ENCODE peak calls at places on chromosomes 7 and 10, in four cellular contexts. B, L, M and U are unnamed samples.

GRCh38 chr7:39461263-39461662 is 104.9 kb upstream of the YAE1 start:
- DNase-seq in M (no peak), L (no peak), B (no peak), U (no peak)

GRCh38 chr7:82985144-82985802 is 177.4 kb downstream of the PCLO start:
- DNase-seq in M (no peak), B (no peak), L (no peak), U (no peak)

GRCh38 chr10:67114945-67115344 is 189.1 kb downstream of the LRRTM3 start:
- DNase-seq in L (no peak), M (no peak), B (no peak), U (no peak)

GRCh38 chr7:155300641-155301452 is 3.2 kb downstream of the INSIG1 start:
- DNase-seq in L (no peak), B (no peak), M (peak; percentile 18), U (no peak)

GRCh38 chr7:70017371-70017770 is 419.1 kb downstream of the AUTS2 start:
- DNase-seq in B (no peak), L (no peak), M (no peak), U (no peak)

GRCh38 chr10:30088178-30088577 is 28.8 kb upstream of the JCAD start:
- DNase-seq in M (no peak), L (no peak), B (peak; percentile 58), U (no peak)

GRCh38 chr10:104297697-104298660 is 29.0 kb downstream of the GSTO2 start:
- DNase-seq in B (peak; percentile 67), M (no peak), L (no peak), U (no peak)

GRCh38 chr7:7820409-7820808 is 102.0 kb upstream of the RPA3 start:
- DNase-seq in B (no peak), L (no peak), M (no peak), U (no peak)

GRCh38 chr10:71740069-71740468 is 20.5 kb upstream of the C10orf105 start:
- DNase-seq in B (no peak), M (no peak), L (peak; percentile 63), U (peak; percentile 80)

GRCh38 chr7:133853706-133854276 is 273.3 kb upstream of the LRGUK start:
- DNase-seq in B (no peak), L (peak; percentile 30), M (peak; percentile 61), U (peak; percentile 59)

GRCh38 chr7:74306737-74307469 is 17.7 kb downstream of the CLIP2 start:
- DNase-seq in L (no peak), B (no peak), M (peak; percentile 85), U (peak; percentile 29)

GRCh38 chr10:14466256-14466655 is 135.5 kb upstream of the FRMD4A start:
- DNase-seq in L (no peak), B (no peak), M (peak; percentile 36), U (peak; percentile 43)

GRCh38 chr10:132712291-132712690 is 73.7 kb downstream of the NKX6-2 start:
- DNase-seq in L (no peak), B (no peak), M (no peak), U (no peak)

GRCh38 chr10:78295242-78295641 is 261.6 kb downstream of the RPS24 start:
- DNase-seq in B (no peak), M (no peak), L (no peak), U (no peak)

GRCh38 chr10:66514666-66515065 is 411.2 kb upstream of the LRRTM3 start:
- DNase-seq in M (no peak), B (no peak), L (no peak), U (no peak)

GRCh38 chr10:3654496-3654895 is 130.5 kb downstream of the KLF6 start:
- DNase-seq in M (no peak), L (no peak), B (no peak), U (no peak)

GRCh38 chr7:22713463-22713862 is 13.5 kb upstream of the IL6 start:
- DNase-seq in L (no peak), B (no peak), M (no peak), U (no peak)

GRCh38 chr10:11515596-11516418 is 95.6 kb downstream of the USP6NL start:
- DNase-seq in B (peak; percentile 46), L (peak; percentile 70), M (peak; percentile 67), U (peak; percentile 49)

GRCh38 chr10:118394557-118395194 is 52.6 kb upstream of the FAM204A start:
- DNase-seq in M (no peak), B (no peak), L (peak; percentile 59), U (no peak)

GRCh38 chr10:47026301-47027107 is 115.3 kb downstream of the PTPN20 start:
- DNase-seq in B (no peak), M (no peak), L (no peak), U (no peak)

GRCh38 chr10:129832582-129833249 is 131.4 kb downstream of the EBF3 start:
- DNase-seq in M (no peak), B (no peak), L (no peak), U (no peak)

GRCh38 chr10:5023126-5023701 is 19.6 kb upstream of the AKR1C2 start:
- DNase-seq in L (no peak), B (no peak), M (no peak), U (no peak)

GRCh38 chr10:4532976-4533375 is 293.0 kb upstream of the AKR1E2 start:
- DNase-seq in L (no peak), B (no peak), M (no peak), U (no peak)

GRCh38 chr10:119541459-119542356 is 811 bp downstream of the RGS10 start:
- DNase-seq in B (no peak), M (peak; percentile 55), L (no peak), U (no peak)

GRCh38 chr10:29918623-29919400 is 140.6 kb downstream of the JCAD start:
- DNase-seq in M (no peak), L (no peak), B (no peak), U (no peak)

GRCh38 chr10:110220383-110220782 is 13.0 kb downstream of the MXI1 start:
- DNase-seq in B (no peak), L (no peak), M (no peak), U (no peak)

GRCh38 chr7:64946772-64947171 is 43.7 kb downstream of the ZNF273 start:
- DNase-seq in L (peak; percentile 13), B (no peak), M (peak; percentile 19), U (no peak)

GRCh38 chr7:80467069-80467468 is 44.8 kb downstream of the GNAT3 start:
- DNase-seq in M (no peak), B (no peak), L (no peak), U (no peak)

GRCh38 chr7:45917658-45918057 is 3.4 kb downstream of the IGFBP3 start:
- DNase-seq in B (no peak), L (peak; percentile 41), M (peak; percentile 90), U (peak; percentile 55)

GRCh38 chr10:11946652-11947051 is 96.0 kb downstream of the UPF2 start:
- DNase-seq in B (no peak), L (no peak), M (no peak), U (no peak)

GRCh38 chr7:100679927-100680588 is 6.5 kb downstream of the GNB2 start:
- DNase-seq in L (no peak), M (no peak), B (no peak), U (peak; percentile 75)

GRCh38 chr10:97517778-97518561 is 19.2 kb downstream of the UBTD1 start:
- DNase-seq in B (no peak), L (no peak), M (no peak), U (peak; percentile 87)